ENCODE peak calls at places on chromosomes 11 and 22, in nine cellular contexts. M is endothelial cell of umbilical vein; P is activated T-helper 1 cell treated with Interleukin-2 at 50 U/mL for 16 hours; A is NCI-H1092 treated with DMSO at 0.1 percent for 48 hours; J is Kasumi-1; W is Calu3; O is Right ventricle myocardium inferior; B is stimulated activated CD8-positive, alpha-beta memory T cell treated with anti-CD3 and anti-CD28 coated beads, Interleukin-15, amount 100 ng/mL, for 24 hours; L is NCI-H774. H is an unnamed sample.

GRCh38 chr11:65858354-65859133 is 564 bp upstream of the CFL1 start:
- DNase-seq in J (peak; percentile 63), A (peak; percentile 91), L (peak; percentile 32), B (no peak), O (no peak), W (no peak), M (no peak), P (no peak), H (no peak)

GRCh38 chr11:115222218-115222862 is 281.9 kb downstream of the CADM1 start:
- DNase-seq in M (peak; percentile 40), L (peak; percentile 80), P (no peak), B (no peak), J (no peak), O (no peak), W (no peak), A (peak; percentile 71), H (no peak)

GRCh38 chr11:79768343-79768742 is 327.5 kb upstream of the TENM4 start:
- DNase-seq in L (no peak), J (no peak), W (no peak), B (no peak), A (no peak), P (no peak), M (no peak), O (no peak), H (no peak)

GRCh38 chr11:66883021-66883968 is 26.4 kb downstream of the LRFN4 start:
- DNase-seq in W (peak; percentile 86), A (peak; percentile 94), P (no peak), O (no peak), B (peak; percentile 37), J (peak; percentile 42), M (peak; percentile 50), L (peak; percentile 73), H (peak; percentile 30)

GRCh38 chr22:41535244-41535643 is 9.0 kb downstream of the POLR3H start:
- DNase-seq in L (no peak), O (no peak), W (no peak), J (peak; percentile 39), M (no peak), P (no peak), A (no peak), B (no peak), H (no peak)

GRCh38 chr22:39144101-39144815 is 8.2 kb downstream of the CBX7 start:
- DNase-seq in J (peak; percentile 55), O (no peak), B (no peak), M (no peak), W (peak; percentile 35), P (peak; percentile 31), A (no peak), L (no peak), H (no peak)

GRCh38 chr11:85779956-85780640 is 30.8 kb downstream of the SYTL2 start:
- DNase-seq in L (no peak), M (no peak), A (no peak), B (no peak), W (no peak), P (no peak), J (no peak), O (no peak), H (no peak)

GRCh38 chr22:36104988-36105387 is 55.6 kb downstream of the APOL3 start:
- DNase-seq in M (no peak), B (no peak), A (no peak), O (no peak), W (no peak), L (no peak), P (no peak), J (no peak), H (no peak)

GRCh38 chr11:88552377-88553029 is 215.0 kb upstream of the CTSC start:
- DNase-seq in L (no peak), J (peak; percentile 79), W (peak; percentile 65), P (peak; percentile 4), O (no peak), A (peak; percentile 25), B (peak; percentile 6), M (no peak), H (no peak)

GRCh38 chr11:70489276-70489675 is 90.9 kb downstream of the CTTN start:
- DNase-seq in J (no peak), M (no peak), P (no peak), O (no peak), B (no peak), L (no peak), A (no peak), W (no peak), H (no peak)

GRCh38 chr11:12285106-12285505 is 92.3 kb upstream of the PARVA start:
- DNase-seq in B (no peak), W (no peak), O (no peak), M (peak; percentile 19), J (peak; percentile 8), A (no peak), L (no peak), P (no peak), H (peak; percentile 71)

GRCh38 chr11:98621767-98622166 is 399.0 kb upstream of the CNTN5 start:
- DNase-seq in A (no peak), P (no peak), W (no peak), J (no peak), L (no peak), B (no peak), M (no peak), O (no peak), H (no peak)

GRCh38 chr22:46774456-46775363 is 12.3 kb downstream of the TBC1D22A start:
- DNase-seq in P (no peak), W (no peak), J (peak; percentile 55), B (no peak), O (no peak), M (no peak), L (no peak), A (no peak), H (no peak)

GRCh38 chr22:37661160-37661924 is 2.8 kb downstream of the PDXP start:
- DNase-seq in L (peak; percentile 16), B (no peak), J (peak; percentile 40), W (no peak), A (peak; percentile 43), M (no peak), O (no peak), P (no peak), H (peak; percentile 61)

GRCh38 chr11:126354631-126355323 is 709 bp upstream of the ST3GAL4 start:
- DNase-seq in W (no peak), B (peak; percentile 10), J (peak; percentile 29), P (no peak), M (peak; percentile 21), L (no peak), O (no peak), A (no peak), H (no peak)

GRCh38 chr11:102836290-102836875 is 7.0 kb downstream of the MMP3 start:
- DNase-seq in P (no peak), J (no peak), B (no peak), A (no peak), W (no peak), L (no peak), O (no peak), M (no peak), H (no peak)

GRCh38 chr11:74123008-74123448 is 47.8 kb downstream of the C2CD3 start:
- DNase-seq in A (no peak), J (no peak), W (no peak), M (no peak), B (no peak), P (no peak), L (no peak), O (no peak), H (no peak)